ENCODE peak calls at places on chromosomes 13 and 19, in five cellular contexts. N is GM12878, T is GM23338, Z is HepG2, K is K562. O is an unnamed sample.

GRCh38 chr13:80199585-80200292 is 141.2 kb downstream of the SPRY2 start:
- DNase-seq in N (no peak), T (no peak), Z (no peak), K (no peak), O (no peak)

GRCh38 chr19:6086081-6086858 is 24.0 kb downstream of the RFX2 start:
- DNase-seq in N (no peak), T (no peak), Z (no peak), K (no peak), O (no peak)

GRCh38 chr19:41330946-41331678 is 21.1 kb downstream of the CCDC97 start:
- DNase-seq in N (no peak), T (peak; percentile 55), Z (no peak), K (no peak), O (no peak)

GRCh38 chr19:47142779-47143178 is 12.1 kb downstream of the SAE1 start:
- DNase-seq in N (no peak), T (no peak), Z (no peak), K (no peak), O (no peak)

GRCh38 chr19:45955905-45956608 is 17.6 kb downstream of the NOVA2 start:
- DNase-seq in N (no peak), T (no peak), Z (peak; percentile 38), K (no peak), O (no peak)

GRCh38 chr19:44807162-44807561 is 1.7 kb upstream of the BCAM start:
- DNase-seq in N (no peak), T (peak; percentile 32), Z (peak; percentile 90), K (no peak), O (no peak)

GRCh38 chr19:42344336-42344893 is 19.0 kb downstream of the MEGF8 start:
- DNase-seq in N (no peak), T (no peak), Z (no peak), K (no peak), O (no peak)

GRCh38 chr13:80116107-80116506 is 224.8 kb downstream of the SPRY2 start:
- DNase-seq in N (no peak), T (no peak), Z (no peak), K (no peak), O (no peak)

GRCh38 chr19:47068876-47069406 is 20.5 kb upstream of the TMEM160 start:
- DNase-seq in N (no peak), T (no peak), Z (no peak), K (no peak), O (no peak)

GRCh38 chr19:47028372-47028672 is 8.7 kb downstream of the NPAS1 start:
- DNase-seq in N (no peak), T (peak; percentile 64), Z (no peak), K (no peak), O (no peak)

GRCh38 chr13:84400711-84401110 is 518.4 kb upstream of the SLITRK1 start:
- DNase-seq in N (no peak), T (no peak), Z (no peak), K (no peak), O (no peak)

GRCh38 chr13:107835339-107836018 is 379.9 kb downstream of the LIG4 start:
- DNase-seq in N (no peak), T (no peak), Z (no peak), K (no peak), O (no peak)

GRCh38 chr19:19278315-19278714 is 5.2 kb upstream of the TM6SF2 start:
- DNase-seq in N (no peak), T (no peak), Z (no peak), K (no peak), O (no peak)

GRCh38 chr19:44071824-44072542 is at the start of gene ZNF284:
- DNase-seq in N (peak; percentile 78), T (peak; percentile 97), Z (peak; percentile 84), K (peak; percentile 67), O (peak; percentile 86)

GRCh38 chr19:32012886-32013635 is 332.3 kb upstream of the ZNF507 start:
- DNase-seq in N (no peak), T (no peak), Z (no peak), K (no peak), O (peak; percentile 33)

GRCh38 chr19:18291590-18292459 is 10.4 kb upstream of the JUND start:
- DNase-seq in N (no peak), T (peak; percentile 86), Z (peak; percentile 51), K (peak; percentile 88), O (peak; percentile 88)

GRCh38 chr13:94369862-94370491 is 109.5 kb downstream of the DCT start:
- DNase-seq in N (no peak), T (no peak), Z (no peak), K (no peak), O (no peak)

GRCh38 chr13:109145631-109146030 is 516.2 kb downstream of the MYO16 start:
- DNase-seq in N (no peak), T (peak; percentile 70), Z (peak; percentile 13), K (peak; percentile 13), O (no peak)

GRCh38 chr19:27741236-27741635 is 1471.7 kb downstream of the UQCRFS1 start:
- DNase-seq in N (no peak), T (no peak), Z (no peak), K (no peak), O (no peak)

GRCh38 chr19:49555600-49556411 is 24.6 kb downstream of the NOSIP start:
- DNase-seq in N (no peak), T (peak; percentile 98), Z (no peak), K (peak; percentile 96), O (peak; percentile 88)

GRCh38 chr19:14505488-14506239 is 9.7 kb upstream of the GIPC1 start:
- DNase-seq in N (no peak), T (peak; percentile 89), Z (peak; percentile 64), K (peak; percentile 84), O (no peak)

DNA sequence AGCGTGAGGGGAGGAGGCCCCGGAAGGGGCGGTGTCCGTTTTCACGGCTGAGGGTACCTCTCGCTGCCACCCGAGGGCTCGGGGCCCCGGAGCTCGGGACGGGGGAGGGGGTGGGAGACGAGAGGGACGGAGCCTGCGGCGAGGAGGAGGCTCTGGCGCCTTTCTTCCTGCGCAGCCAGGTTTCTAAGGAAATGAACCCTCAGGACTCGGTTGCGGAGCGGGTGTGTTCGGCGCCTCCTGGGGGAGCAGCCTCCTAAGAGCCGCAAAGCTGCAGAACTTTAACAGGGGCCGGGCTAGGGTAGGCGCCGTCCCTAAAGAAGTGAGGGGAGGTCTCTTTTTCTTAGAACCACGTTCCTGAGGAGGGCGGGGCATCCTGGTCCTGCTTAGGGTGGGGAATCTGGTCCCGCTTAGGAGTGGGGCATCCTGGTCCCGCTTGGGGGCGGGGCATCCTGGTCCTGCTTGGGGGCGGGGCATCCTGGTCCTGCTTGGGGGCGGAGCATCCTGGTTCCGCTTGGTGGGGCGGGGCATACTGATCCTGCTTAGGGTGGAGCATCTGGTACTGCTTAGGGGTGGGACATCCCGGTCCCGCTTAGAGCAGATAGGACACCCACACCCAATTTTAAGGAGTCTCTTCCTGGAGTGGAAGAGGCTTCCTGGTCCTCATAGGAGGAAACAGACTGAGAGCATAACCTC is 6.2 kb downstream of the SYT5 start:
- DNase-seq in N (no peak), T (peak; percentile 93), Z (peak; percentile 39), K (peak; percentile 91), O (peak; percentile 99)
- H2AFZ ChIP-seq in N (peak overlapping the region; percentile 58), T (peak overlapping the region; percentile 97), Z (no peak overlapping the region), K (peak overlapping the region; percentile 95), O (peak overlapping the region; percentile 5)

DNA sequence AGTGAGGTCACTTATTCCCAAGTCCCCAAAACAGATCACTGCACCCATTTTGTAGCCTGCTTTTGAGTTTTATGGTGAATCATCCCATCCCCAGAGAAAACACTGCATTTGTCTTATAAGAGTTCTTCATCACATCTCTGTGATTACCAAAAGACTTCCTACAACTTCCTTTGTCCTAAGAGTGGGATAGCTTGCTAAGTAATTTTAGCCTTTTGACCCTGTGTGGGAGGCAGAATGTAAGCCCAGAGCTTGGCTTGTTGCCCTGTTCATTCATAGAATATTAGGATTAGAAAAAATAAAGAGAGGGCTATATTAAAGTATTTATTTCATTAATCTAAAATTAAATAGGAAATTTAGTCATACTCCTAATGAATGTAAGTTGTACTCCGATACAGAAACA is 213.3 kb downstream of the MZT1 start:
- DNase-seq in N (no peak), T (no peak), Z (no peak), K (no peak), O (no peak)
- TF ChIP-seq CREB1 in N (no peak), T (no peak), Z (no peak), K (no peak), O (no peak)

DNA sequence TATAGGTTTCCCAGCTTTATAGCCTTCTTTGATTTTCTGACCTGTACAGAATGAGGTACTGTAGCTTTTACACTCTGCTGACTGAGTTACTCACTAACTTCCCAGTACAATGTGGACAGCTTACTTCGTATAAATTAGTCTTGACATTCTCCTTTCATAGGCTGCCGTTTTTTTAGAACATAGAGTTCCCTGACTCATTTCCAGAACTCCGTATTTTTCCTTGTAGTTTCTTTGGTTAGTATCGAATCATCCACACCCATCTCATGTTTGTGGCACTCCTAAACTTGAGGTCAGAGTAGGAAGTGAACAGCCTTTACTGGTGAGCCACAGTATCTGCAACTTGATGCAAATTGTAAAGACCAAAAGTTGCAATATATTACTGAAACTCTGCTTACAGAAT is 303.9 kb downstream of the SLITRK5 start:
- DNase-seq in N (no peak), T (no peak), Z (no peak), K (no peak), O (no peak)
- H2AFZ ChIP-seq in N (no peak overlapping the region), T (no peak overlapping the region), Z (no peak overlapping the region), K (no peak overlapping the region), O (no peak overlapping the region)

GRCh38 chr19:17205237-17206140 is 9.7 kb upstream of the USE1 start:
- DNase-seq in N (no peak), T (peak; percentile 90), Z (peak; percentile 55), K (peak; percentile 64), O (peak; percentile 80)
- TF ChIP-seq CREB1 in N (no peak), T (no peak), Z (no peak), K (no peak), O (no peak)

O was measured in H1.